ENCODE peak calls at places on chromosomes 2 and 18, in four cellular contexts. One of them, this sample, is unnamed.

GRCh38 chr18:54119524-54120019 is 104.9 kb downstream of the MBD2 start:
- DNase-seq in hypothalamus: no peak
- DNase-seq in stimulated activated naive CD8-positive, alpha-beta T cell treated with anti-CD3 and anti-CD28 coated beads, Interleukin-15, amount 100 ng/mL, for 72 hours: peak; percentile 32
- DNase-seq in activated CD8-positive, alpha-beta memory T cell treated with anti-CD3 and anti-CD28 coated beads for 1 hour: no peak
- DNase-seq in this sample: peak; percentile 47

GRCh38 chr2:27308359-27308875 is at the start of gene UCN:
- DNase-seq in hypothalamus: no peak
- DNase-seq in stimulated activated naive CD8-positive, alpha-beta T cell treated with anti-CD3 and anti-CD28 coated beads, Interleukin-15, amount 100 ng/mL, for 72 hours: no peak
- DNase-seq in activated CD8-positive, alpha-beta memory T cell treated with anti-CD3 and anti-CD28 coated beads for 1 hour: no peak
- DNase-seq in this sample: no peak

GRCh38 chr2:53403836-53404413 is 363.7 kb upstream of the CHAC2 start:
- DNase-seq in hypothalamus: no peak
- DNase-seq in stimulated activated naive CD8-positive, alpha-beta T cell treated with anti-CD3 and anti-CD28 coated beads, Interleukin-15, amount 100 ng/mL, for 72 hours: no peak
- DNase-seq in activated CD8-positive, alpha-beta memory T cell treated with anti-CD3 and anti-CD28 coated beads for 1 hour: no peak
- DNase-seq in this sample: no peak

GRCh38 chr2:233061007-233061590 is 957 bp downstream of the INPP5D start:
- DNase-seq in hypothalamus: no peak
- DNase-seq in stimulated activated naive CD8-positive, alpha-beta T cell treated with anti-CD3 and anti-CD28 coated beads, Interleukin-15, amount 100 ng/mL, for 72 hours: peak; percentile 74
- DNase-seq in activated CD8-positive, alpha-beta memory T cell treated with anti-CD3 and anti-CD28 coated beads for 1 hour: no peak
- DNase-seq in this sample: no peak

GRCh38 chr2:60554649-60555065 is 1.2 kb upstream of the BCL11A start:
- DNase-seq in hypothalamus: no peak
- DNase-seq in stimulated activated naive CD8-positive, alpha-beta T cell treated with anti-CD3 and anti-CD28 coated beads, Interleukin-15, amount 100 ng/mL, for 72 hours: no peak
- DNase-seq in activated CD8-positive, alpha-beta memory T cell treated with anti-CD3 and anti-CD28 coated beads for 1 hour: no peak
- DNase-seq in this sample: no peak

GRCh38 chr2:129444417-129445150 is 534.9 kb upstream of the RAB6C start:
- DNase-seq in hypothalamus: no peak
- DNase-seq in stimulated activated naive CD8-positive, alpha-beta T cell treated with anti-CD3 and anti-CD28 coated beads, Interleukin-15, amount 100 ng/mL, for 72 hours: no peak
- DNase-seq in activated CD8-positive, alpha-beta memory T cell treated with anti-CD3 and anti-CD28 coated beads for 1 hour: no peak
- DNase-seq in this sample: no peak

GRCh38 chr2:165469417-165469816 is at the start of gene CSRNP3:
- DNase-seq in hypothalamus: peak; percentile 50
- DNase-seq in stimulated activated naive CD8-positive, alpha-beta T cell treated with anti-CD3 and anti-CD28 coated beads, Interleukin-15, amount 100 ng/mL, for 72 hours: no peak
- DNase-seq in activated CD8-positive, alpha-beta memory T cell treated with anti-CD3 and anti-CD28 coated beads for 1 hour: no peak
- DNase-seq in this sample: peak; percentile 91

GRCh38 chr2:232772540-232772939 is 3.8 kb downstream of the KCNJ13 start:
- DNase-seq in hypothalamus: no peak
- DNase-seq in stimulated activated naive CD8-positive, alpha-beta T cell treated with anti-CD3 and anti-CD28 coated beads, Interleukin-15, amount 100 ng/mL, for 72 hours: no peak
- DNase-seq in activated CD8-positive, alpha-beta memory T cell treated with anti-CD3 and anti-CD28 coated beads for 1 hour: no peak
- DNase-seq in this sample: no peak

GRCh38 chr2:28366149-28366495 is 26.5 kb upstream of the FOSL2 start:
- DNase-seq in hypothalamus: no peak
- DNase-seq in stimulated activated naive CD8-positive, alpha-beta T cell treated with anti-CD3 and anti-CD28 coated beads, Interleukin-15, amount 100 ng/mL, for 72 hours: no peak
- DNase-seq in activated CD8-positive, alpha-beta memory T cell treated with anti-CD3 and anti-CD28 coated beads for 1 hour: no peak
- DNase-seq in this sample: no peak

GRCh38 chr2:230230087-230230486 is 4.6 kb downstream of the SP140 start:
- DNase-seq in hypothalamus: no peak
- DNase-seq in stimulated activated naive CD8-positive, alpha-beta T cell treated with anti-CD3 and anti-CD28 coated beads, Interleukin-15, amount 100 ng/mL, for 72 hours: no peak
- DNase-seq in activated CD8-positive, alpha-beta memory T cell treated with anti-CD3 and anti-CD28 coated beads for 1 hour: no peak
- DNase-seq in this sample: no peak

GRCh38 chr2:128315122-128315828 is 3.4 kb downstream of the HS6ST1 start:
- DNase-seq in hypothalamus: no peak
- DNase-seq in stimulated activated naive CD8-positive, alpha-beta T cell treated with anti-CD3 and anti-CD28 coated beads, Interleukin-15, amount 100 ng/mL, for 72 hours: peak; percentile 7
- DNase-seq in activated CD8-positive, alpha-beta memory T cell treated with anti-CD3 and anti-CD28 coated beads for 1 hour: no peak
- DNase-seq in this sample: no peak

GRCh38 chr2:172253190-172254052 is 150.7 kb upstream of the DLX2 start:
- DNase-seq in hypothalamus: no peak
- DNase-seq in stimulated activated naive CD8-positive, alpha-beta T cell treated with anti-CD3 and anti-CD28 coated beads, Interleukin-15, amount 100 ng/mL, for 72 hours: peak; percentile 88
- DNase-seq in activated CD8-positive, alpha-beta memory T cell treated with anti-CD3 and anti-CD28 coated beads for 1 hour: peak; percentile 8
- DNase-seq in this sample: peak; percentile 63

GRCh38 chr18:58176915-58177717 is 133.1 kb downstream of the NEDD4L start:
- DNase-seq in hypothalamus: no peak
- DNase-seq in stimulated activated naive CD8-positive, alpha-beta T cell treated with anti-CD3 and anti-CD28 coated beads, Interleukin-15, amount 100 ng/mL, for 72 hours: no peak
- DNase-seq in activated CD8-positive, alpha-beta memory T cell treated with anti-CD3 and anti-CD28 coated beads for 1 hour: no peak
- DNase-seq in this sample: peak; percentile 62